ENCODE peak calls at places on chromosomes 4 and X, in eight cellular contexts. P, L, K, S, V, Z, Y and F are unnamed samples.

GRCh38 chr4:150127757-150128156 is 49.5 kb downstream of the DCLK2 start:
- DNase-seq in P (no peak), L (no peak), K (no peak), S (no peak), V (no peak), Z (no peak), Y (no peak), F (no peak)

GRCh38 chr4:113739197-113739596 is 22.3 kb downstream of the CAMK2D start:
- DNase-seq in P (no peak), L (no peak), K (no peak), S (no peak), V (no peak), Z (no peak), Y (no peak), F (peak; percentile 50)

GRCh38 chr4:3773552-3774001 is 7.4 kb downstream of the ADRA2C start:
- DNase-seq in P (no peak), L (no peak), K (no peak), S (no peak), V (no peak), Z (no peak), Y (no peak), F (no peak)

GRCh38 chr4:139986108-139986507 is 167.9 kb downstream of the MAML3 start:
- DNase-seq in P (no peak), L (no peak), K (no peak), S (no peak), V (no peak), Z (no peak), Y (no peak), F (no peak)

GRCh38 chr4:87975466-87975865 is at the start of gene SPP1:
- DNase-seq in P (peak; percentile 27), L (peak; percentile 65), K (no peak), S (no peak), V (no peak), Z (peak; percentile 1), Y (no peak), F (peak; percentile 64)

GRCh38 chr4:6047130-6047673 is 29.0 kb upstream of the C4orf50 start:
- DNase-seq in P (no peak), L (no peak), K (no peak), S (no peak), V (no peak), Z (no peak), Y (no peak), F (no peak)

GRCh38 chr4:125582302-125582701 is 267.5 kb downstream of the FAT4 start:
- DNase-seq in P (peak; percentile 6), L (no peak), K (no peak), S (no peak), V (no peak), Z (no peak), Y (no peak), F (no peak)

GRCh38 chrX:19724409-19724808 is 163.0 kb downstream of the SH3KBP1 start:
- DNase-seq in P (no peak), L (no peak), K (no peak), S (no peak), V (no peak), Z (no peak), Y (no peak), F (no peak)

GRCh38 chr4:169032883-169033645 is 23.0 kb upstream of the CBR4 start:
- DNase-seq in P (no peak), L (no peak), K (no peak), S (no peak), V (no peak), Z (no peak), Y (no peak), F (no peak)

GRCh38 chr4:28362169-28362568 is 1501.5 kb downstream of the STIM2 start:
- DNase-seq in P (no peak), L (no peak), K (no peak), S (no peak), V (no peak), Z (no peak), Y (no peak), F (no peak)

GRCh38 chrX:14359316-14359715 is 170.0 kb upstream of the GLRA2 start:
- DNase-seq in P (no peak), L (no peak), K (no peak), S (no peak), V (no peak), Z (no peak), Y (no peak), F (no peak)

GRCh38 chr4:119191505-119191904 is 21.0 kb upstream of the USP53 start:
- DNase-seq in P (no peak), L (no peak), K (no peak), S (no peak), V (no peak), Z (no peak), Y (no peak), F (no peak)

GRCh38 chrX:111133389-111133788 is 37.4 kb downstream of the PAK3 start:
- DNase-seq in P (peak; percentile 2), L (no peak), K (no peak), S (no peak), V (no peak), Z (no peak), Y (no peak), F (no peak)

GRCh38 chr4:879730-880079 is 52.4 kb downstream of the GAK start:
- DNase-seq in P (no peak), L (no peak), K (no peak), S (peak; percentile 23), V (peak; percentile 27), Z (no peak), Y (no peak), F (no peak)

GRCh38 chrX:55161581-55161980 is 58.6 kb upstream of the PAGE5 start:
- DNase-seq in P (no peak), L (no peak), K (no peak), S (no peak), V (no peak), Z (no peak), Y (no peak), F (peak; percentile 0)

GRCh38 chrX:110086916-110087484 is 84.1 kb downstream of the TMEM164 start:
- DNase-seq in P (peak; percentile 36), L (no peak), K (no peak), S (no peak), V (no peak), Z (no peak), Y (no peak), F (no peak)

GRCh38 chrX:43165343-43165920 is 387.5 kb upstream of the PPP1R2C start:
- DNase-seq in P (no peak), L (no peak), K (no peak), S (no peak), V (no peak), Z (no peak), Y (no peak), F (no peak)

GRCh38 chr4:168850016-168850415 is 160.0 kb downstream of the CBR4 start:
- DNase-seq in P (no peak), L (no peak), K (no peak), S (no peak), V (no peak), Z (no peak), Y (no peak), F (no peak)

GRCh38 chrX:40104649-40105015 is 6.9 kb upstream of the BCOR start:
- DNase-seq in P (peak; percentile 71), L (no peak), K (peak; percentile 30), S (no peak), V (no peak), Z (no peak), Y (peak; percentile 48), F (peak; percentile 53)

GRCh38 chr4:108035691-108036090 is 46.0 kb downstream of the HADH start:
- DNase-seq in P (no peak), L (peak; percentile 82), K (no peak), S (no peak), V (no peak), Z (no peak), Y (no peak), F (peak; percentile 83)